ENCODE peak calls at places on chromosomes 4 and X, in five cellular contexts. T, R, N, L and M are unnamed samples.

GRCh38 chr4:142036795-142037583 is 400.6 kb downstream of the IL15 start:
- DNase-seq in R (peak; percentile 72), L (no peak), T (no peak), N (peak; percentile 41), M (peak; percentile 89)

GRCh38 chr4:53693408-53693807 is 102.1 kb upstream of the LNX1 start:
- DNase-seq in R (no peak), L (no peak), T (no peak), N (peak; percentile 38), M (no peak)

GRCh38 chrX:85001344-85001743 is 2.3 kb upstream of the APOOL start:
- DNase-seq in N (no peak), R (no peak), L (no peak), T (no peak), M (no peak)

GRCh38 chr4:151408380-151408629 is 671 bp upstream of the FHIP1A start:
- DNase-seq in T (no peak), N (no peak), R (no peak), L (no peak), M (no peak)

GRCh38 chr4:1009647-1010521 is 1.5 kb upstream of the FGFRL1 start:
- DNase-seq in N (peak; percentile 36), L (peak; percentile 90), T (peak; percentile 82), R (peak; percentile 84), M (no peak)

GRCh38 chr4:153142700-153143438 is 61.4 kb upstream of the TRIM2 start:
- DNase-seq in L (peak; percentile 75), T (peak; percentile 62), R (peak; percentile 88), N (peak; percentile 73), M (peak; percentile 54)

GRCh38 chr4:856468-856901 is 30.6 kb upstream of the CPLX1 start:
- DNase-seq in R (no peak), T (no peak), N (no peak), L (peak; percentile 8), M (no peak)

GRCh38 chr4:165191814-165192499 is 15.4 kb upstream of the KLHL2 start:
- DNase-seq in N (no peak), T (no peak), R (no peak), L (no peak), M (no peak)

GRCh38 chr4:163273922-163274321 is 58.5 kb downstream of the NPY1R start:
- DNase-seq in N (no peak), T (no peak), R (no peak), L (no peak), M (no peak)

GRCh38 chrX:329291-329910 is 10.8 kb upstream of the GTPBP6 start:
- DNase-seq in T (no peak), L (peak; percentile 39), R (no peak), N (no peak), M (no peak)

GRCh38 chr4:97770222-97770621 is 373.1 kb downstream of the STPG2 start:
- DNase-seq in L (no peak), N (no peak), R (no peak), T (no peak), M (no peak)

GRCh38 chr4:102388636-102389035 is 43.4 kb upstream of the SLC39A8 start:
- DNase-seq in T (no peak), N (no peak), L (no peak), R (no peak), M (peak; percentile 56)

GRCh38 chr4:173522160-173522873 is 7.7 kb downstream of the HAND2 start:
- DNase-seq in L (peak; percentile 72), N (peak; percentile 85), R (peak; percentile 99), T (peak; percentile 91), M (no peak)

GRCh38 chrX:38817004-38817703 is 15.9 kb downstream of the MID1IP1 start:
- DNase-seq in L (peak; percentile 60), N (peak; percentile 43), R (peak; percentile 24), T (peak; percentile 34), M (peak; percentile 33)

GRCh38 chr4:113657834-113658233 is 103.7 kb downstream of the CAMK2D start:
- DNase-seq in R (peak; percentile 46), L (no peak), T (no peak), N (peak; percentile 69), M (peak; percentile 90)

GRCh38 chr4:158051401-158052235 is 121.2 kb downstream of the GASK1B start:
- DNase-seq in T (no peak), R (peak; percentile 96), N (peak; percentile 94), L (no peak), M (no peak)

GRCh38 chr4:1245481-1246051 is 3.4 kb downstream of the CTBP1 start:
- DNase-seq in T (peak; percentile 17), R (no peak), N (no peak), L (peak; percentile 56), M (no peak)

GRCh38 chr4:111943796-111944203 is 201.5 kb upstream of the FAM241A start:
- DNase-seq in N (no peak), R (peak; percentile 73), L (no peak), T (no peak), M (peak; percentile 69)

GRCh38 chr4:146379744-146380143 is 142.0 kb downstream of the SLC10A7 start:
- DNase-seq in L (no peak), N (peak; percentile 31), T (no peak), R (no peak), M (peak; percentile 62)

GRCh38 chr4:137705171-137705783 is 173.0 kb upstream of the PCDH18 start:
- DNase-seq in L (no peak), R (peak; percentile 83), T (no peak), N (peak; percentile 97), M (peak; percentile 10)

GRCh38 chr4:85812776-85813175 is 337.8 kb downstream of the ARHGAP24 start:
- DNase-seq in N (peak; percentile 33), T (no peak), R (peak; percentile 15), L (no peak), M (peak; percentile 13)

GRCh38 chr4:76850010-76850441 is 47.9 kb downstream of the SOWAHB start:
- DNase-seq in R (peak; percentile 81), L (no peak), T (no peak), N (peak; percentile 96), M (peak; percentile 98)

GRCh38 chr4:2925931-2926860 is 37.0 kb downstream of the NOP14 start:
- DNase-seq in L (peak; percentile 45), R (no peak), N (no peak), T (no peak), M (no peak)

GRCh38 chr4:2927016-2927695 is 36.0 kb downstream of the NOP14 start:
- DNase-seq in T (no peak), L (peak; percentile 36), R (no peak), N (no peak), M (no peak)

GRCh38 chr4:2924765-2925301 is 38.4 kb downstream of the NOP14 start:
- DNase-seq in L (peak; percentile 27), T (no peak), R (no peak), N (no peak), M (peak; percentile 39)

GRCh38 chr4:2924286-2924685 is 38.9 kb downstream of the NOP14 start:
- DNase-seq in N (no peak), T (no peak), R (no peak), L (peak; percentile 37), M (no peak)

GRCh38 chr4:2925496-2925895 is 37.7 kb downstream of the NOP14 start:
- DNase-seq in N (no peak), T (no peak), R (no peak), L (peak; percentile 19), M (no peak)
- H3K36me3 ChIP-seq in N (peaks cover 68% of the 10 kb centered on the region), T (no peaks in the 10 kb centered on the region), R (no peaks in the 10 kb centered on the region), L (peaks cover 5% of the 10 kb centered on the region), M (peaks cover 29% of the 10 kb centered on the region)

GRCh38 chr4:10101559-10102192 is 14.9 kb downstream of the WDR1 start:
- DNase-seq in R (peak; percentile 36), T (no peak), N (no peak), L (no peak), M (no peak)

GRCh38 chr4:10104211-10104990 is 12.2 kb downstream of the WDR1 start:
- DNase-seq in L (peak; percentile 38), N (no peak), R (peak; percentile 61), T (no peak), M (no peak)

GRCh38 chr4:10102193-10102980 is 14.2 kb downstream of the WDR1 start:
- DNase-seq in R (peak; percentile 68), L (no peak), N (no peak), T (no peak), M (no peak)

GRCh38 chr4:10104991-10105276 is 11.7 kb downstream of the WDR1 start:
- DNase-seq in T (no peak), L (no peak), N (no peak), R (no peak), M (no peak)

GRCh38 chr4:10102981-10103330 is 13.6 kb downstream of the WDR1 start:
- DNase-seq in N (no peak), R (no peak), L (no peak), T (no peak), M (no peak)
- H3K36me3 ChIP-seq in N (peaks cover 72% of the 10 kb centered on the region), R (peaks cover 38% of the 10 kb centered on the region), L (no peaks in the 10 kb centered on the region), T (no peaks in the 10 kb centered on the region), M (peaks cover 38% of the 10 kb centered on the region)

DNA sequence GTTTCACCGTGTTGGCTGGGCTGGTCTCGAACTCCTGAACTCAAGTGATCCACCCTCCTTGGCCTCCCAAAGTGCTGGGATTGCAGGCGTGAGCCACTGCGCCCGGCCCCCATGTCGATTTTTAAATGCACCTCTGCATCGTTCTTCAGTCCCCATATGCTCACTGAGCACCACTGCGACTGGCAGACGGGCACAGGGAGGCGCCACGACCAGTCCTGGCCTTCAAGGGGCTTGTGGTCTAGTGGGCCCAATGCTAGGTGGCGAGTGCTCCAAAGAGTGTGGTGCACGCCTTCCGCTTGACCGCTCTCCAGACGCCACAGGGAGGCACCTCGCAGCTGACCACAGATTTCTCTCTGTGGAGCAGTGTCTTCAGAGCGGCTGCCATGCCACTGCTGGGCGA is 11.7 kb upstream of the MSANTD1 start:
- DNase-seq in N (no peak), T (no peak), R (no peak), L (no peak), M (no peak)
- H3K36me3 ChIP-seq in N (peaks cover 57% of the 10 kb centered on the region), T (peaks cover 8% of the 10 kb centered on the region), R (no peaks in the 10 kb centered on the region), L (peaks cover 6% of the 10 kb centered on the region), M (peaks cover 24% of the 10 kb centered on the region)

GRCh38 chr4:2733844-2734574 is 22.1 kb downstream of the TNIP2 start:
- DNase-seq in T (no peak), L (no peak), R (no peak), N (no peak), M (no peak)

GRCh38 chr4:2731907-2732314 is 24.2 kb downstream of the TNIP2 start:
- DNase-seq in T (no peak), N (no peak), L (no peak), R (no peak), M (no peak)

GRCh38 chr4:2732526-2732925 is 23.6 kb downstream of the TNIP2 start:
- DNase-seq in L (no peak), T (no peak), N (no peak), R (no peak), M (no peak)

GRCh38 chr4:2734618-2735017 is 21.5 kb downstream of the TNIP2 start:
- DNase-seq in R (no peak), N (no peak), L (no peak), T (no peak), M (no peak)

DNA sequence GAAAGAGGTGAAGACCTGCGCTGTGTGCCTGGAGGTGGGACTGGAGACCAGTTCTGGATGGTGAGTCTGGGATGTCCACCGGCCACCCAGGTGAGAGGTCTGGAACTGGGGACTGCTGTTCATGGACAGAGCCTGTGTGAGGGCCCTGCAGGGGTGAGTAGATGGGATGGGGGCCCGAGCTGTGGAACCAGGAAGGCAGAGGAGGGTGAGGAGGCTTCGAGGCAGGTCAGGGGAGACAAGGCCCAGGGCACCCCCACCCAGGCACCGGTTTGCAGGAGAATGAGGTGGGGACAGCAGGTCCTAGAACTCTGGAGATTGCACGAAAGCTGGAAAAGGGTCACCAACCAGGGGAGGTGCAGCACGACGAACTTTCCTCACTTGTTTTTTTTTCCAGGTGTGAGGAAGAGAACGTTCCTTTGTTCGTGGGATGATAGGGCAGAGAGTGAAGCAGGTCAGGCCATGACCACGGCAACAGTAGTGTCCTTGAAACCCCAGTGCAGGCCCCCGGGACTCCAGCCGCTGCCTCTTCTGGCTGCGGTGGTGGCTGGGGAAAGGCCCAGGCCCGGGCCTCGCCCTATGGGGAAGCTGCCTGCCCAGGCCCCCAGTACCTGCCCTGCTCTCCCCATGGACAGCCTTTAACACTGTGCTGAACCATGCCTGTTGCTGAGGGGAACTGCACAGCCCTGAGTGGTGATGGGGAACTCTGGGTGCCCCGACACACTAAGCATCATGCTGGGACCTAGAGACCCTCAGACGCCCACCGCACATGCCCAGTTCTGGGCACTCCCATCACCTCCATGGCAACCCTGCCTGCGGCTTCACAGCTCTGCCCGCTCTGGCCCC is 22.9 kb downstream of the TNIP2 start:
- DNase-seq in T (no peak), N (no peak), L (no peak), R (no peak), M (no peak)
- H3K36me3 ChIP-seq in T (no peaks in the 10 kb centered on the region), N (peaks cover 37% of the 10 kb centered on the region), L (no peaks in the 10 kb centered on the region), R (no peaks in the 10 kb centered on the region), M (peaks cover 11% of the 10 kb centered on the region)